ENCODE peak calls at places on chromosomes 13 and 19, in seven cellular contexts. T, S, O, Z, Q, M and U are unnamed samples.

GRCh38 chr19:17390665-17391370 is 3.2 kb downstream of the CCDC194 start:
- DNase-seq in T (peak), S (peak), O (peak), Z (peak), Q (peak), M (peak), U (peak)

GRCh38 chr19:3565177-3565576 is 7.6 kb upstream of the HMG20B start:
- DNase-seq in T (no peak), S (no peak), O (no peak), Z (no peak), Q (no peak), M (peak), U (no peak)

GRCh38 chr13:70568571-70568970 is 460.3 kb upstream of the KLHL1 start:
- DNase-seq in T (peak), S (no peak), O (no peak), Z (no peak), Q (peak), M (peak), U (peak)

GRCh38 chr19:3478409-3479176 is 1.7 kb downstream of the SMIM24 start:
- DNase-seq in T (no peak), S (no peak), O (no peak), Z (no peak), Q (no peak), M (no peak), U (no peak)

GRCh38 chr19:12987190-12987589 is 8.1 kb upstream of the NFIX start:
- DNase-seq in T (no peak), S (no peak), O (no peak), Z (no peak), Q (no peak), M (no peak), U (no peak)

GRCh38 chr19:16446108-16447014 is 25.4 kb downstream of the EPS15L1 start:
- DNase-seq in T (no peak), S (no peak), O (no peak), Z (no peak), Q (no peak), M (no peak), U (no peak)

GRCh38 chr19:58474997-58475713 is 997 bp upstream of the ZNF446 start:
- DNase-seq in T (no peak), S (no peak), O (no peak), Z (no peak), Q (no peak), M (no peak), U (no peak)

GRCh38 chr13:101492251-101492910 is 39.9 kb downstream of the ITGBL1 start:
- DNase-seq in T (peak), S (no peak), O (no peak), Z (no peak), Q (no peak), M (no peak), U (no peak)

GRCh38 chr19:23305555-23305954 is 55.4 kb upstream of the ZNF724 start:
- DNase-seq in T (no peak), S (no peak), O (no peak), Z (no peak), Q (no peak), M (no peak), U (no peak)

GRCh38 chr19:7527516-7528191 is 5.2 kb downstream of the MCOLN1 start:
- DNase-seq in T (no peak), S (no peak), O (peak), Z (no peak), Q (no peak), M (no peak), U (no peak)

GRCh38 chr13:89746554-89746953 is 1600.9 kb upstream of the MIR17HG start:
- DNase-seq in T (no peak), S (no peak), O (no peak), Z (no peak), Q (no peak), M (no peak), U (no peak)

GRCh38 chr13:71718931-71719330 is 148.1 kb downstream of the DACH1 start:
- DNase-seq in T (no peak), S (no peak), O (no peak), Z (no peak), Q (no peak), M (no peak), U (no peak)

GRCh38 chr13:51584731-51585191 is 499 bp downstream of the WDFY2 start:
- DNase-seq in T (peak), S (peak), O (peak), Z (peak), Q (peak), M (peak), U (no peak)

GRCh38 chr19:2983351-2984195 is 6.2 kb downstream of the TLE6 start:
- DNase-seq in T (peak), S (peak), O (peak), Z (peak), Q (peak), M (peak), U (no peak)

GRCh38 chr13:99431927-99432636 is 69.2 kb upstream of the TM9SF2 start:
- DNase-seq in T (no peak), S (no peak), O (no peak), Z (no peak), Q (no peak), M (no peak), U (no peak)

GRCh38 chr19:29495971-29496441 is 29.8 kb upstream of the VSTM2B start:
- DNase-seq in T (no peak), S (no peak), O (no peak), Z (no peak), Q (no peak), M (no peak), U (no peak)

GRCh38 chr19:291561-292280 is 518 bp upstream of the PLPP2 start:
- DNase-seq in T (peak), S (peak), O (no peak), Z (no peak), Q (no peak), M (no peak), U (no peak)

GRCh38 chr19:17348700-17349099 is 11.3 kb downstream of the GTPBP3 start:
- DNase-seq in T (peak), S (no peak), O (peak), Z (peak), Q (no peak), M (peak), U (no peak)

GRCh38 chr13:114039471-114040141 is 65.7 kb upstream of the C13orf46 start:
- DNase-seq in T (no peak), S (no peak), O (no peak), Z (no peak), Q (no peak), M (no peak), U (no peak)

GRCh38 chr19:19628499-19629134 is 597 bp upstream of the LPAR2 start:
- DNase-seq in T (peak), S (peak), O (no peak), Z (peak), Q (peak), M (peak), U (no peak)

GRCh38 chr19:2121416-2122051 is 24.8 kb downstream of the IZUMO4 start:
- DNase-seq in T (no peak), S (no peak), O (no peak), Z (no peak), Q (no peak), M (no peak), U (no peak)

GRCh38 chr13:26062853-26063444 is 11.1 kb upstream of the SHISA2 start:
- DNase-seq in T (peak), S (peak), O (no peak), Z (peak), Q (peak), M (peak), U (no peak)

GRCh38 chr19:5644051-5644450 is 21.2 kb downstream of the SAFB start:
- DNase-seq in T (peak), S (no peak), O (no peak), Z (no peak), Q (no peak), M (no peak), U (no peak)

GRCh38 chr13:27919934-27920676 is at the start of gene PDX1:
- DNase-seq in T (no peak), S (peak), O (no peak), Z (peak), Q (no peak), M (peak), U (no peak)

GRCh38 chr19:47832723-47833122 is 11.0 kb downstream of the CRX start:
- DNase-seq in T (no peak), S (no peak), O (no peak), Z (no peak), Q (no peak), M (no peak), U (no peak)

GRCh38 chr19:35168261-35168660 is 13.7 kb downstream of the FXYD5 start:
- DNase-seq in T (peak), S (no peak), O (no peak), Z (no peak), Q (no peak), M (peak), U (no peak)

GRCh38 chr13:66312312-66313087 is 917.6 kb downstream of the PCDH9 start:
- DNase-seq in T (peak), S (peak), O (no peak), Z (peak), Q (peak), M (peak), U (peak)

GRCh38 chr13:70613295-70613694 is 505.0 kb upstream of the KLHL1 start:
- DNase-seq in T (peak), S (no peak), O (no peak), Z (no peak), Q (no peak), M (peak), U (no peak)

GRCh38 chr13:79404985-79405384 is 1.1 kb downstream of the RBM26 start:
- DNase-seq in T (no peak), S (no peak), O (no peak), Z (no peak), Q (no peak), M (no peak), U (no peak)

GRCh38 chr13:20161275-20161950 is 561 bp upstream of the GJA3 start:
- DNase-seq in T (peak), S (peak), O (no peak), Z (no peak), Q (no peak), M (no peak), U (no peak)

GRCh38 chr19:29965529-29965928 is 23.5 kb downstream of the URI1 start:
- DNase-seq in T (peak), S (no peak), O (no peak), Z (no peak), Q (no peak), M (peak), U (no peak)

GRCh38 chr19:21751379-21751778 is 16.0 kb downstream of the ZNF100 start:
- DNase-seq in T (peak), S (no peak), O (no peak), Z (no peak), Q (no peak), M (no peak), U (no peak)

GRCh38 chr13:94596575-94596971 is 621 bp upstream of the TGDS start:
- DNase-seq in T (no peak), S (no peak), O (no peak), Z (no peak), Q (no peak), M (no peak), U (no peak)

GRCh38 chr13:47426126-47426849 is 529.4 kb upstream of the HTR2A start:
- DNase-seq in T (peak), S (peak), O (peak), Z (no peak), Q (no peak), M (peak), U (no peak)

GRCh38 chr13:112141643-112142400 is 74.9 kb downstream of the SOX1 start:
- DNase-seq in T (no peak), S (peak), O (no peak), Z (no peak), Q (no peak), M (no peak), U (no peak)

GRCh38 chr19:47344425-47344824 is 4.7 kb upstream of the DHX34 start:
- DNase-seq in T (no peak), S (no peak), O (no peak), Z (no peak), Q (no peak), M (no peak), U (no peak)

GRCh38 chr19:2167896-2168618 is 4.3 kb downstream of the DOT1L start:
- DNase-seq in T (peak), S (peak), O (peak), Z (peak), Q (no peak), M (peak), U (no peak)

GRCh38 chr13:21698975-21699679 is 28.3 kb downstream of the FGF9 start:
- DNase-seq in T (no peak), S (no peak), O (no peak), Z (no peak), Q (no peak), M (no peak), U (no peak)

DNA sequence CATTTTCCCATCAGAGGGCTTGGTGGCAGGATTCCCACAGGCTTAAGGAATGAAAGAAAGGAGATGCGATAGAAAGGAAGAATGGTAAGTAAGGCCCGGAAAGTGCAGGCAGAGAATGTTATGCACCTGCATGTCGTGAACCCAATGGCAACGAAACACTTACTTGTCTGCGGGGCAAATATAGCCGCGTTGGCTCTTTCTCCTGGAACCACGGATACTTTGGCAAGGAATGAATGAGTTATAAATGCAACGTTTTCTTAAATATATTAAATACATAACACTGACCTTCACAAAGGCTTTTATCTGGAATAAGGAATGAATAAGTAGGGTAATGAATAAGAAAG is 192.1 kb downstream of the KATNAL1 start:
- DNase-seq in T (no peak), S (no peak), O (no peak), Z (no peak), Q (no peak), M (no peak), U (no peak)
- TF ChIP-seq CTCF in T (no peak), S (no peak), O (no peak), Z (no peak), Q (no peak), M (no peak), U (no peak)

DNA sequence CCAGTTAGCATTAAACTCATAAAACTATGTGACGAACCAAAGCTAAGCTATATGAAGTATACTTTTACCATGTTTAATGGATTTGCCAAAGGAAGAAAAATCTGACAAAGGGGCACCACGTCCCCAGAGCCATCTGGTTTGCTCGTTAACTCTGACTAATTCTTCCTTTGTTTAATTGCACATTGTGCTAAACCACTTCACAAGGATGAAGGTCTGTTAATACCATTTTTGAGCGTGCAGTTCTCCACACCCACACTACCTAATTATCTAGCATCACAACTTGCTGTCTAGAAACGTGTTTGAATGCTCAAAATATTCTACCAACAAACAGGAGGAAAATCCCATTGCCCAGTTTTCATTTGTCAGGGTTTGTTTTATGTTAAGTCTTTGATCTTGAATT is 74.8 kb downstream of the COL4A1 start:
- DNase-seq in T (peak), S (no peak), O (no peak), Z (no peak), Q (no peak), M (no peak), U (no peak)
- H3K4me3 ChIP-seq in T (no peak), S (no peak), O (peak), Z (no peak), Q (no peak), M (no peak), U (no peak)

DNA sequence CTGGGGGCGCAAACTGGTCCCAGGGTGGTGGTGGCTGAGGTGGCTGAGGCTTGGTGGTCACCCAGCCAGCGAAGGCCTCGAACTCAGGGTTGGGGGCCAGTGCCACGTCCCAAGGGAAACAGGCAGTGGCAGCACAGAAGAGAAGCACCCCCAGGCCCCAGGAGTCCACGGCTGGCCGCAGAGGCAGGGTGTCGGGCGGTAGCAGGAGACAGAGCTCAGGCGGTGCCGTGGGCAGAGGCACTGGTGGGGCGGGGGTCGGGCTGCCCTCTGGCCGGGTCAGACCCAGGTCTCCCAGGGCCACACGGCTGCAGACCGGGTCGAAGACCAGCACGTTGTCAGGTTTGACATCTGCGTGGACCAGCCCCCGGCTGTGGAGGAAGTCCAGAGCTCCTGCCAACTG is 4.2 kb upstream of the SBK2 start:
- DNase-seq in T (no peak), S (no peak), O (no peak), Z (no peak), Q (no peak), M (no peak), U (no peak)
- TF ChIP-seq CTCF in T (no peak), S (no peak), O (no peak), Z (no peak), Q (no peak), M (no peak), U (no peak)

DNA sequence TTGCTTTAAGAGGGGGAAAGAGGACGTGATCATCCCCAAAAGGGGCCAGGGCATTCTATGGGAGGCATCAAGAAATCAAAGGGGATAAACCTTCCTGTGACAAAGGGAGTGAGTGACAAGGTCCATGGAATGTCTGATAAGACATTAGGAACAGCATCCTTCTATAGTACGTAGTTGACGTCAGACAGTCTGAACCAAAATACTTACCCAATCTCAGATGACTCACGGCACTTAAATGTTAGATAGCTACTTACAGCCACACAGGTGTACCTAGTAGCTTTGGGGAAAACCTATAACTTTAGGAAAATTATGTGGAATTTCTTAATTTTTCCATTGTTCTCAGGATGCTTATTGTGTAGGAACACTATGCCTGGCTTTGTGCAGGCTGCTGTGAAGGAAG is 4.9 kb downstream of the LGALS16 start:
- DNase-seq in T (no peak), S (no peak), O (no peak), Z (no peak), Q (no peak), M (no peak), U (no peak)
- H3K4me3 ChIP-seq in T (no peak), S (no peak), O (no peak), Z (no peak), Q (no peak), M (no peak), U (no peak)

DNA sequence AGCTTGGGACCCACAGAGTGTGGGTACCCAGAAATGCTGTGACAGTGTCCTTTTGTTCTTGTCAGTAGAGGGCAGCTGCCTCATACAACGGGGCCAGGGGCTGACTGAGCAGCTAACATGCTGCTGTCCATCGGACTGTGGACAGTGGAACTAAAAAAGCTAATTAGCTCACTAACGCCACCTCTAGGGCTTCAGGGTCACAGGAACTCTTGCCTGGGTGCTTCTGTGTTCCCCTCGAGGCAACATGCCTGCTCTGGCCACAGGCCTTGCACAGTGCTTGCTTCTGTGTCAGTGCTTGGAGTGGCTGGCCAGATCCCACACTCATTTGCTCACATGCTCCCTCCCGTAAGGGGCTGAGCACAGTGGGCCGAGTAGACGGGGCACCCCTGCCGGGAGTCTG is 377.0 kb downstream of the OLFM4 start:
- DNase-seq in T (no peak), S (no peak), O (no peak), Z (no peak), Q (no peak), M (no peak), U (no peak)
- TF ChIP-seq CTCF in T (no peak), S (no peak), O (no peak), Z (no peak), Q (no peak), M (no peak), U (no peak)

GRCh38 chr19:10335149-10336053 is 2.1 kb upstream of the RAVER1 start:
- DNase-seq in T (no peak), S (no peak), O (no peak), Z (no peak), Q (no peak), M (no peak), U (no peak)
- H3K4me3 ChIP-seq in T (peak), S (no peak), O (peak), Z (no peak), Q (peak), M (peak), U (peak)

GRCh38 chr13:105107781-105108180 is 1427.7 kb downstream of the EFNB2 start:
- DNase-seq in T (no peak), S (no peak), O (no peak), Z (no peak), Q (no peak), M (no peak), U (no peak)

DNA sequence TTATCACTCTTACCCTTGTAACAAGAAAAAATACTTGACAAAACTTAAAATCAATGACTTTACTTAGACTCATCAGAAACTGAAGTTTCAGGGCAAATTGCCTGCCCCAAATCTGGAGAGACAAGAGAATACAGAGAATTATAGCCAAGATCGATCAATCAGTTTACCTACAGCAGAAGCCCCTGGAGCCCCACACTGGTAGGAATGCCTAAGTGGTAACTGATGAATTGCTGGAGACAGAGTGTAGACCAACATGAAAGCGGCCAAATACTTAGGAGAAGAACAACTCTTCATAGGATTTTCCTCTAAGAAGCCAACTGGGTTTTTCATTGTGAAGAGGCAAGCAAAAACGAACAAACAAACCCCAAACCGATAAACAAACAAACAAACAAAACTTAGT is 1430.0 kb downstream of the EFNB2 start:
- DNase-seq in T (no peak), S (no peak), O (no peak), Z (no peak), Q (no peak), M (no peak), U (no peak)
- TF ChIP-seq CTCF in T (no peak), S (no peak), O (no peak), Z (no peak), Q (no peak), M (no peak), U (no peak)

GRCh38 chr19:49678970-49679831 is 2.1 kb downstream of the PRMT1 start:
- DNase-seq in T (no peak), S (no peak), O (peak), Z (no peak), Q (no peak), M (peak), U (no peak)
- H3K4me3 ChIP-seq in T (no peak), S (no peak), O (peak), Z (no peak), Q (no peak), M (peak), U (no peak)

GRCh38 chr19:40392894-40393517 is 3.0 kb upstream of the HIPK4 start:
- DNase-seq in T (peak), S (peak), O (no peak), Z (peak), Q (peak), M (peak), U (no peak)
- TF ChIP-seq CTCF in T (peak), S (peak), O (peak), Z (peak), Q (peak), M (peak), U (peak)